ENCODE peak calls at places on chromosomes 2 and 18, in six cellular contexts. One of them, this sample, is unnamed. For H3K36me3, the result is how much of the 10 kb centered on the place peaks cover.

GRCh38 chr2:241738040-241738686 is 3.7 kb downstream of the D2HGDH start:
- DNase-seq in uterus: no peak
- DNase-seq in breast epithelium: no peak
- DNase-seq in GM23338: no peak
- DNase-seq in colonic mucosa: no peak
- DNase-seq in heart right ventricle: no peak
- DNase-seq in this sample: no peak

GRCh38 chr2:173193925-173194324 is 118.3 kb downstream of the MAP3K20 start:
- DNase-seq in GM23338: peak
- DNase-seq in colonic mucosa: no peak
- DNase-seq in uterus: no peak
- DNase-seq in breast epithelium: no peak
- DNase-seq in heart right ventricle: no peak
- DNase-seq in this sample: no peak

GRCh38 chr2:201257381-201257940 is 2.9 kb upstream of the CASP8 start:
- DNase-seq in breast epithelium: no peak
- DNase-seq in heart right ventricle: peak
- DNase-seq in GM23338: no peak
- DNase-seq in uterus: no peak
- DNase-seq in colonic mucosa: peak
- DNase-seq in this sample: peak

GRCh38 chr2:209772316-209772715 is 684 bp downstream of the UNC80 start:
- DNase-seq in GM23338: peak
- DNase-seq in heart right ventricle: no peak
- DNase-seq in colonic mucosa: no peak
- DNase-seq in breast epithelium: no peak
- DNase-seq in uterus: no peak
- DNase-seq in this sample: no peak

GRCh38 chr18:46712406-46712805 is 44.4 kb downstream of the ST8SIA5 start:
- DNase-seq in breast epithelium: no peak
- DNase-seq in colonic mucosa: no peak
- DNase-seq in heart right ventricle: no peak
- DNase-seq in GM23338: no peak
- DNase-seq in uterus: no peak
- DNase-seq in this sample: no peak

GRCh38 chr18:76115580-76115979 is 379.5 kb downstream of the ZNF516 start:
- DNase-seq in breast epithelium: no peak
- DNase-seq in uterus: no peak
- DNase-seq in colonic mucosa: no peak
- DNase-seq in GM23338: no peak
- DNase-seq in heart right ventricle: no peak
- DNase-seq in this sample: no peak

GRCh38 chr2:129253461-129253812 is 726.0 kb upstream of the RAB6C start:
- DNase-seq in breast epithelium: no peak
- DNase-seq in uterus: no peak
- DNase-seq in GM23338: peak
- DNase-seq in heart right ventricle: no peak
- DNase-seq in colonic mucosa: no peak
- DNase-seq in this sample: no peak

GRCh38 chr2:216596234-216596985 is 36.8 kb upstream of the IGFBP2 start:
- DNase-seq in heart right ventricle: no peak
- DNase-seq in GM23338: no peak
- DNase-seq in colonic mucosa: no peak
- DNase-seq in uterus: peak
- DNase-seq in breast epithelium: no peak
- DNase-seq in this sample: no peak

GRCh38 chr2:102597788-102598187 is 21.6 kb upstream of the SLC9A2 start:
- DNase-seq in uterus: no peak
- DNase-seq in heart right ventricle: no peak
- DNase-seq in colonic mucosa: no peak
- DNase-seq in GM23338: peak
- DNase-seq in breast epithelium: no peak
- DNase-seq in this sample: no peak

GRCh38 chr18:53567935-53568574 is 656.4 kb downstream of the MBD2 start:
- DNase-seq in colonic mucosa: no peak
- DNase-seq in uterus: no peak
- DNase-seq in breast epithelium: no peak
- DNase-seq in heart right ventricle: no peak
- DNase-seq in GM23338: peak
- DNase-seq in this sample: no peak

GRCh38 chr2:136658201-136658600 is 107.1 kb upstream of the THSD7B start:
- DNase-seq in colonic mucosa: no peak
- DNase-seq in uterus: no peak
- DNase-seq in heart right ventricle: no peak
- DNase-seq in GM23338: no peak
- DNase-seq in breast epithelium: no peak
- DNase-seq in this sample: no peak

GRCh38 chr18:5895300-5895885 is at the start of gene TMEM200C:
- DNase-seq in heart right ventricle: peak
- DNase-seq in colonic mucosa: no peak
- DNase-seq in breast epithelium: no peak
- DNase-seq in uterus: no peak
- DNase-seq in GM23338: peak
- DNase-seq in this sample: peak

GRCh38 chr2:238100049-238100820 is at the start of gene ESPNL:
- DNase-seq in breast epithelium: peak
- DNase-seq in GM23338: no peak
- DNase-seq in colonic mucosa: no peak
- DNase-seq in uterus: no peak
- DNase-seq in heart right ventricle: no peak
- DNase-seq in this sample: no peak

DNA sequence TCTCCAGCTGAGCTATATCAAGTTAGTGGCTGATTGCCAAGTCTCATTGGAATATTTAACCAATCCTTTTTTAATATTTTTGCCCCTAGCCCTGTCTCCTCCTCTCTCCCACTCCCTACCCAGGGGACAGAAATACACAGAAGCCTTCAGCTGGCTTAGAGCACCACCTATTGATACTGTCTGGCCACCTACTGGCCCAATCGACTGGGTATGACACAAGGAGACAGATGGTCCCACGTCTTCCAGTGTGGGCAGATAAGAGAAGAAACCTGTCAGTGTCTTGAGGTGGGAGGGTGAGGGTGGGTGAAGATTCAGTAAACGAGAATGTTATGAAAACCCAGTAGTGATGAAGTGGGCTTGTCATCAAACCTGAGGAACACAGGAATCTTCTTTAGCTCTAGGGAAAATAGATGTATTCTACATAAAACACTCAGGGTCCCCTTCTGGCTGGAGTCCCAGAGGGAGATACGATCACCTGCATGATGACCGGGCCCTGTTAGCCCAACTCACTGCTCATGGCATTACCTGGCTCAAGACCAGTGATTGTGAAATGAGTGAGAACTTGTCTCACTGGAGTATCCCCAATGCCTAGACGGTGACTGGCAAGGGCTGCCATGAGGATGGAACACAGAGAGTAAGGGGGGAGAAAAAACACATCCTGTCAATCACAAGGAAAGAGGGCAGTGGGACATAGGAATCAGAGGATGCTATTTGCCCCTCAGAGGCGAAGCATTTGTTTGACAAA is 26.7 kb downstream of the POLR1A start:
- DNase-seq in colonic mucosa: peak
- DNase-seq in heart right ventricle: no peak
- DNase-seq in breast epithelium: no peak
- DNase-seq in GM23338: no peak
- DNase-seq in uterus: peak
- DNase-seq in this sample: no peak
- H3K36me3 ChIP-seq in colonic mucosa: under half
- H3K36me3 ChIP-seq in heart right ventricle: under half
- H3K36me3 ChIP-seq in breast epithelium: under half
- H3K36me3 ChIP-seq in GM23338: under half
- H3K36me3 ChIP-seq in uterus: under half
- H3K36me3 ChIP-seq in this sample: half or more

DNA sequence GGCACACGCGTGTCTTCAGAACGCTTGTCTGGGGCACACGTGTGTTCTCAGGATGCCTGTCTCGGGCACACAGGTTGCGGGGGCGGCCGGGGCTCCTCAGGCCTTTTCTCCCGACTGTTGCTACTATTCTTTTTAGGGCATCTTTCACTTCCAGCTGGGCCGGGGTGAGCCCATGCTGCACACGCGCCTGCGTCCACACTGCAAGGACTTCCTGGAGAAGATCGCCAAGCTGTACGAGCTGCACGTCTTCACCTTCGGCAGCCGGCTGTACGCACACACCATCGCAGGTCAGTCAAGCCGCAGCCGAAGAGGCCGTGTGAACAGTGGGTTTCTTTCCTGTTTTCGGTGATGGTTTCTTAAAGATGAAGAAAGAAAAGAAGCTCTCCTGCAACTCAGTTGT is 25.0 kb downstream of the CTDP1 start:
- DNase-seq in colonic mucosa: no peak
- DNase-seq in GM23338: no peak
- DNase-seq in heart right ventricle: no peak
- DNase-seq in breast epithelium: no peak
- DNase-seq in uterus: no peak
- DNase-seq in this sample: no peak
- H3K36me3 ChIP-seq in colonic mucosa: under half
- H3K36me3 ChIP-seq in GM23338: under half
- H3K36me3 ChIP-seq in heart right ventricle: under half
- H3K36me3 ChIP-seq in breast epithelium: under half
- H3K36me3 ChIP-seq in uterus: under half
- H3K36me3 ChIP-seq in this sample: half or more

GRCh38 chr2:168835961-168836360 is 33.5 kb downstream of the NOSTRIN start:
- DNase-seq in heart right ventricle: no peak
- DNase-seq in uterus: no peak
- DNase-seq in colonic mucosa: no peak
- DNase-seq in breast epithelium: no peak
- DNase-seq in GM23338: no peak
- DNase-seq in this sample: no peak
- H3K36me3 ChIP-seq in heart right ventricle: under half
- H3K36me3 ChIP-seq in uterus: under half
- H3K36me3 ChIP-seq in colonic mucosa: under half
- H3K36me3 ChIP-seq in breast epithelium: under half
- H3K36me3 ChIP-seq in GM23338: under half
- H3K36me3 ChIP-seq in this sample: half or more

GRCh38 chr2:20643826-20644225 is 7.1 kb downstream of the HS1BP3 start:
- DNase-seq in GM23338: no peak
- DNase-seq in heart right ventricle: no peak
- DNase-seq in breast epithelium: no peak
- DNase-seq in colonic mucosa: no peak
- DNase-seq in uterus: no peak
- DNase-seq in this sample: no peak
- H3K36me3 ChIP-seq in GM23338: under half
- H3K36me3 ChIP-seq in heart right ventricle: under half
- H3K36me3 ChIP-seq in breast epithelium: under half
- H3K36me3 ChIP-seq in colonic mucosa: under half
- H3K36me3 ChIP-seq in uterus: under half
- H3K36me3 ChIP-seq in this sample: under half

GRCh38 chr18:79728931-79729586 is 49.5 kb downstream of the CTDP1 start:
- DNase-seq in GM23338: no peak
- DNase-seq in colonic mucosa: no peak
- DNase-seq in uterus: no peak
- DNase-seq in heart right ventricle: no peak
- DNase-seq in breast epithelium: no peak
- DNase-seq in this sample: no peak

GRCh38 chr18:79730804-79731203 is 51.2 kb downstream of the CTDP1 start:
- DNase-seq in colonic mucosa: no peak
- DNase-seq in GM23338: no peak
- DNase-seq in uterus: no peak
- DNase-seq in breast epithelium: no peak
- DNase-seq in heart right ventricle: no peak
- DNase-seq in this sample: no peak

GRCh38 chr18:79727211-79727610 is 47.6 kb downstream of the CTDP1 start:
- DNase-seq in colonic mucosa: no peak
- DNase-seq in uterus: no peak
- DNase-seq in heart right ventricle: no peak
- DNase-seq in breast epithelium: no peak
- DNase-seq in GM23338: no peak
- DNase-seq in this sample: no peak

GRCh38 chr18:79726721-79727120 is 47.1 kb downstream of the CTDP1 start:
- DNase-seq in heart right ventricle: no peak
- DNase-seq in uterus: no peak
- DNase-seq in GM23338: no peak
- DNase-seq in colonic mucosa: no peak
- DNase-seq in breast epithelium: no peak
- DNase-seq in this sample: no peak

DNA sequence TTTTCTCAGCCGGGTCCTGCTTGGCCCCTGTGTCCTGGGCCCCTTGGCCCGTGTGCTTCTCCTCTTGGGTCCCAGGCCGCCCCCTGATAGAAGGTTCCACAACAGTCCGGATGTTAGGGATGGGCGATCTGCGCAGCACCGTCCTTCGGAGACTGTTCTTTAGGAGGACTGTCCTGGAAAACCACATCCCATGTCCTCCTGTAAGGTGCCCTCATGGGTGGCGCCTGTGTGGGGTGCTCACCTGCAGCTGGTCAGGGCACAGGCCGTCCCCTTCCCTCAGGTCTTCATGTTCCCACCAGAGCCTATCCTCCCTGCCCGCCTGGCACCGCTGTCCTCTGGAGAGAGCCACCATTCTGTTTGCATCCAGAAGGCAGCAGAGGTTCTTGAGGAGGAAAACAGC is 50.0 kb downstream of the CTDP1 start:
- DNase-seq in GM23338: no peak
- DNase-seq in uterus: no peak
- DNase-seq in colonic mucosa: no peak
- DNase-seq in breast epithelium: no peak
- DNase-seq in heart right ventricle: no peak
- DNase-seq in this sample: no peak
- H3K36me3 ChIP-seq in GM23338: under half
- H3K36me3 ChIP-seq in uterus: under half
- H3K36me3 ChIP-seq in colonic mucosa: under half
- H3K36me3 ChIP-seq in breast epithelium: under half
- H3K36me3 ChIP-seq in heart right ventricle: under half
- H3K36me3 ChIP-seq in this sample: half or more

GRCh38 chr2:38296381-38296780 is 80.7 kb downstream of the ATL2 start:
- DNase-seq in heart right ventricle: no peak
- DNase-seq in colonic mucosa: no peak
- DNase-seq in uterus: no peak
- DNase-seq in breast epithelium: no peak
- DNase-seq in GM23338: no peak
- DNase-seq in this sample: no peak
- H3K36me3 ChIP-seq in heart right ventricle: under half
- H3K36me3 ChIP-seq in colonic mucosa: under half
- H3K36me3 ChIP-seq in uterus: under half
- H3K36me3 ChIP-seq in breast epithelium: under half
- H3K36me3 ChIP-seq in GM23338: under half
- H3K36me3 ChIP-seq in this sample: under half

GRCh38 chr2:8797682-8798081 is 39.7 kb downstream of the KIDINS220 start:
- DNase-seq in colonic mucosa: no peak
- DNase-seq in breast epithelium: no peak
- DNase-seq in uterus: no peak
- DNase-seq in heart right ventricle: no peak
- DNase-seq in GM23338: no peak
- DNase-seq in this sample: no peak

GRCh38 chr2:8796878-8797550 is 40.4 kb downstream of the KIDINS220 start:
- DNase-seq in breast epithelium: no peak
- DNase-seq in uterus: no peak
- DNase-seq in colonic mucosa: no peak
- DNase-seq in heart right ventricle: no peak
- DNase-seq in GM23338: no peak
- DNase-seq in this sample: no peak

GRCh38 chr2:8800218-8800617 is 37.2 kb downstream of the KIDINS220 start:
- DNase-seq in GM23338: no peak
- DNase-seq in colonic mucosa: no peak
- DNase-seq in heart right ventricle: no peak
- DNase-seq in breast epithelium: no peak
- DNase-seq in uterus: no peak
- DNase-seq in this sample: no peak

GRCh38 chr2:8799004-8799403 is 38.4 kb downstream of the KIDINS220 start:
- DNase-seq in heart right ventricle: no peak
- DNase-seq in breast epithelium: no peak
- DNase-seq in uterus: no peak
- DNase-seq in colonic mucosa: no peak
- DNase-seq in GM23338: no peak
- DNase-seq in this sample: no peak

GRCh38 chr2:8798393-8798792 is 39.0 kb downstream of the KIDINS220 start:
- DNase-seq in GM23338: no peak
- DNase-seq in uterus: no peak
- DNase-seq in breast epithelium: no peak
- DNase-seq in colonic mucosa: no peak
- DNase-seq in heart right ventricle: no peak
- DNase-seq in this sample: no peak
- H3K36me3 ChIP-seq in GM23338: under half
- H3K36me3 ChIP-seq in uterus: under half
- H3K36me3 ChIP-seq in breast epithelium: under half
- H3K36me3 ChIP-seq in colonic mucosa: under half
- H3K36me3 ChIP-seq in heart right ventricle: under half
- H3K36me3 ChIP-seq in this sample: half or more